ENCODE peak calls at places on chromosomes 1 and 21, in four cellular contexts. One of them, this sample, is unnamed.

GRCh38 chr1:243495442-243496172 is 239.8 kb downstream of the SDCCAG8 start:
- DNase-seq in neural crest cell: no peak
- DNase-seq in foreskin melanocyte: peak; percentile 58
- DNase-seq in D341Med: no peak
- DNase-seq in this sample: no peak

GRCh38 chr1:40362699-40363098 is 10.8 kb upstream of the SMAP2 start:
- DNase-seq in neural crest cell: no peak
- DNase-seq in foreskin melanocyte: no peak
- DNase-seq in D341Med: no peak
- DNase-seq in this sample: no peak

GRCh38 chr1:16155537-16156410 is at the start of gene EPHA2:
- DNase-seq in neural crest cell: peak; percentile 80
- DNase-seq in foreskin melanocyte: peak; percentile 67
- DNase-seq in D341Med: peak; percentile 74
- DNase-seq in this sample: peak; percentile 87

GRCh38 chr1:168550971-168551370 is 7.2 kb upstream of the XCL2 start:
- DNase-seq in neural crest cell: no peak
- DNase-seq in foreskin melanocyte: no peak
- DNase-seq in D341Med: no peak
- DNase-seq in this sample: no peak

GRCh38 chr21:15521644-15522001 is 208.2 kb upstream of the USP25 start:
- DNase-seq in neural crest cell: no peak
- DNase-seq in foreskin melanocyte: no peak
- DNase-seq in D341Med: no peak
- DNase-seq in this sample: no peak

GRCh38 chr1:17743028-17743706 is 12.0 kb upstream of the ACTL8 start:
- DNase-seq in neural crest cell: no peak
- DNase-seq in foreskin melanocyte: no peak
- DNase-seq in D341Med: no peak
- DNase-seq in this sample: no peak

GRCh38 chr1:226443439-226443838 is 35.5 kb upstream of the PARP1 start:
- DNase-seq in neural crest cell: no peak
- DNase-seq in foreskin melanocyte: no peak
- DNase-seq in D341Med: no peak
- DNase-seq in this sample: peak; percentile 91

GRCh38 chr1:9668080-9668479 is 16.5 kb downstream of the PIK3CD start:
- DNase-seq in neural crest cell: no peak
- DNase-seq in foreskin melanocyte: no peak
- DNase-seq in D341Med: no peak
- DNase-seq in this sample: no peak

GRCh38 chr1:246689409-246689997 is 34.7 kb upstream of the SCCPDH start:
- DNase-seq in neural crest cell: peak; percentile 23
- DNase-seq in foreskin melanocyte: peak; percentile 64
- DNase-seq in D341Med: peak; percentile 91
- DNase-seq in this sample: peak; percentile 52

GRCh38 chr1:147622731-147623130 is 47.6 kb downstream of the ACP6 start:
- DNase-seq in neural crest cell: no peak
- DNase-seq in foreskin melanocyte: no peak
- DNase-seq in D341Med: no peak
- DNase-seq in this sample: no peak

GRCh38 chr1:41482001-41482765 is 2.3 kb downstream of the EDN2 start:
- DNase-seq in neural crest cell: no peak
- DNase-seq in foreskin melanocyte: no peak
- DNase-seq in D341Med: peak; percentile 84
- DNase-seq in this sample: no peak

GRCh38 chr1:214427871-214428277 is 123.5 kb downstream of the PTPN14 start:
- DNase-seq in neural crest cell: peak; percentile 7
- DNase-seq in foreskin melanocyte: peak; percentile 96
- DNase-seq in D341Med: no peak
- DNase-seq in this sample: peak; percentile 77

GRCh38 chr1:44707112-44707881 is 23.7 kb downstream of the RNU5D-1 start:
- DNase-seq in neural crest cell: no peak
- DNase-seq in foreskin melanocyte: no peak
- DNase-seq in D341Med: no peak
- DNase-seq in this sample: peak; percentile 61

GRCh38 chr1:107966550-107966949 is 1.6 kb upstream of the VAV3 start:
- DNase-seq in neural crest cell: no peak
- DNase-seq in foreskin melanocyte: no peak
- DNase-seq in D341Med: no peak
- DNase-seq in this sample: no peak

GRCh38 chr1:233113009-233113712 is 162.8 kb downstream of the NTPCR start:
- DNase-seq in neural crest cell: no peak
- DNase-seq in foreskin melanocyte: peak; percentile 88
- DNase-seq in D341Med: no peak
- DNase-seq in this sample: peak; percentile 94

GRCh38 chr1:85689788-85690404 is 18.3 kb downstream of the ZNHIT6 start:
- DNase-seq in neural crest cell: no peak
- DNase-seq in foreskin melanocyte: no peak
- DNase-seq in D341Med: no peak
- DNase-seq in this sample: no peak

GRCh38 chr1:30407030-30407861 is 316.1 kb downstream of the MATN1 start:
- DNase-seq in neural crest cell: no peak
- DNase-seq in foreskin melanocyte: no peak
- DNase-seq in D341Med: peak; percentile 4
- DNase-seq in this sample: no peak

GRCh38 chr1:69994261-69994660 is 211.1 kb downstream of the LRRC40 start:
- DNase-seq in neural crest cell: no peak
- DNase-seq in foreskin melanocyte: peak; percentile 17
- DNase-seq in D341Med: no peak
- DNase-seq in this sample: no peak

GRCh38 chr1:169483500-169483966 is 2.2 kb downstream of the SLC19A2 start:
- DNase-seq in neural crest cell: no peak
- DNase-seq in foreskin melanocyte: peak; percentile 79
- DNase-seq in D341Med: no peak
- DNase-seq in this sample: no peak

GRCh38 chr1:112904071-112904830 is 51.7 kb downstream of the SLC16A1 start:
- DNase-seq in neural crest cell: no peak
- DNase-seq in foreskin melanocyte: peak; percentile 91
- DNase-seq in D341Med: no peak
- DNase-seq in this sample: peak; percentile 36

GRCh38 chr1:43548285-43549271 is 17.9 kb downstream of the PTPRF start:
- DNase-seq in neural crest cell: no peak
- DNase-seq in foreskin melanocyte: no peak
- DNase-seq in D341Med: no peak
- DNase-seq in this sample: no peak

GRCh38 chr1:9181176-9181906 is 52.4 kb upstream of the GPR157 start:
- DNase-seq in neural crest cell: peak; percentile 86
- DNase-seq in foreskin melanocyte: no peak
- DNase-seq in D341Med: peak; percentile 88
- DNase-seq in this sample: peak; percentile 27

GRCh38 chr1:221097479-221098281 is 218.4 kb downstream of the HLX start:
- DNase-seq in neural crest cell: no peak
- DNase-seq in foreskin melanocyte: peak; percentile 47
- DNase-seq in D341Med: no peak
- DNase-seq in this sample: no peak

GRCh38 chr21:22758478-22758877 is 1760.3 kb downstream of the NCAM2 start:
- DNase-seq in neural crest cell: no peak
- DNase-seq in foreskin melanocyte: peak; percentile 1
- DNase-seq in D341Med: no peak
- DNase-seq in this sample: no peak

GRCh38 chr1:164958995-164959788 is 397.3 kb downstream of the LMX1A start:
- DNase-seq in neural crest cell: no peak
- DNase-seq in foreskin melanocyte: no peak
- DNase-seq in D341Med: no peak
- DNase-seq in this sample: no peak

GRCh38 chr1:67736750-67737149 is 51.7 kb downstream of the GADD45A start:
- DNase-seq in neural crest cell: no peak
- DNase-seq in foreskin melanocyte: no peak
- DNase-seq in D341Med: no peak
- DNase-seq in this sample: no peak

GRCh38 chr1:162663589-162664030 is 31.3 kb downstream of the DDR2 start:
- DNase-seq in neural crest cell: no peak
- DNase-seq in foreskin melanocyte: no peak
- DNase-seq in D341Med: no peak
- DNase-seq in this sample: no peak

GRCh38 chr1:17207540-17207939 is 2.6 kb downstream of the PADI1 start:
- DNase-seq in neural crest cell: no peak
- DNase-seq in foreskin melanocyte: no peak
- DNase-seq in D341Med: no peak
- DNase-seq in this sample: no peak

GRCh38 chr1:25996966-25997758 is 701 bp downstream of the PAFAH2 start:
- DNase-seq in neural crest cell: no peak
- DNase-seq in foreskin melanocyte: peak; percentile 42
- DNase-seq in D341Med: no peak
- DNase-seq in this sample: no peak

GRCh38 chr1:62341120-62341519 is 21.9 kb upstream of the KANK4 start:
- DNase-seq in neural crest cell: no peak
- DNase-seq in foreskin melanocyte: no peak
- DNase-seq in D341Med: no peak
- DNase-seq in this sample: no peak

GRCh38 chr1:205813755-205814058 is 709 bp upstream of the SLC41A1 start:
- DNase-seq in neural crest cell: no peak
- DNase-seq in foreskin melanocyte: peak; percentile 33
- DNase-seq in D341Med: no peak
- DNase-seq in this sample: peak; percentile 32

GRCh38 chr21:46159841-46160562 is 4.6 kb upstream of the FTCD start:
- DNase-seq in neural crest cell: no peak
- DNase-seq in foreskin melanocyte: no peak
- DNase-seq in D341Med: no peak
- DNase-seq in this sample: no peak

GRCh38 chr1:201737350-201738060 is 91.5 kb upstream of the IPO9 start:
- DNase-seq in neural crest cell: no peak
- DNase-seq in foreskin melanocyte: no peak
- DNase-seq in D341Med: no peak
- DNase-seq in this sample: no peak

GRCh38 chr1:229252228-229252984 is 18.5 kb upstream of the RAB4A start:
- DNase-seq in neural crest cell: no peak
- DNase-seq in foreskin melanocyte: no peak
- DNase-seq in D341Med: no peak
- DNase-seq in this sample: no peak

GRCh38 chr21:33657124-33657842 is 15.0 kb downstream of the ITSN1 start:
- DNase-seq in neural crest cell: no peak
- DNase-seq in foreskin melanocyte: no peak
- DNase-seq in D341Med: no peak
- DNase-seq in this sample: no peak

GRCh38 chr1:18608534-18608933 is 22.1 kb upstream of the PAX7 start:
- DNase-seq in neural crest cell: no peak
- DNase-seq in foreskin melanocyte: no peak
- DNase-seq in D341Med: no peak
- DNase-seq in this sample: no peak

GRCh38 chr1:111930356-111930755 is 59.1 kb downstream of the KCND3 start:
- DNase-seq in neural crest cell: no peak
- DNase-seq in foreskin melanocyte: no peak
- DNase-seq in D341Med: no peak
- DNase-seq in this sample: no peak

GRCh38 chr1:31788825-31789256 is 24.7 kb upstream of the ADGRB2 start:
- DNase-seq in neural crest cell: no peak
- DNase-seq in foreskin melanocyte: peak; percentile 68
- DNase-seq in D341Med: no peak
- DNase-seq in this sample: no peak

GRCh38 chr1:83055391-83056170 is 943.4 kb downstream of the TTLL7 start:
- DNase-seq in neural crest cell: no peak
- DNase-seq in foreskin melanocyte: no peak
- DNase-seq in D341Med: no peak
- DNase-seq in this sample: no peak